ENCODE peak calls at places on chromosomes 5 and 9, in seven cellular contexts. U is heart left ventricle, C is heart right ventricle, Z is prostate gland, A is left ventricle myocardium inferior, S is hepatocyte, M is tibial artery. W is an unnamed sample.

GRCh38 chr9:138015021-138015829 is 137.6 kb downstream of the CACNA1B start:
- DNase-seq in U (no peak), M (peak; percentile 60), Z (no peak), C (no peak), A (no peak), S (no peak), W (no peak)

GRCh38 chr5:35009059-35009458 is 38.7 kb downstream of the AGXT2 start:
- DNase-seq in M (no peak), U (no peak), C (no peak), S (no peak), A (no peak), Z (no peak), W (no peak)

GRCh38 chr5:6502421-6502820 is 53.8 kb downstream of the UBE2QL1 start:
- DNase-seq in M (no peak), U (no peak), Z (no peak), A (no peak), C (no peak), S (no peak), W (no peak)

GRCh38 chr5:151477106-151477505 is 29.7 kb downstream of the SLC36A1 start:
- DNase-seq in M (no peak), C (no peak), U (no peak), Z (no peak), S (no peak), A (no peak), W (no peak)

GRCh38 chr5:17178316-17178715 is 39.1 kb upstream of the BASP1 start:
- DNase-seq in M (no peak), S (no peak), C (no peak), A (no peak), U (no peak), Z (no peak), W (no peak)

GRCh38 chr9:108860764-108861163 is 1.3 kb upstream of the ACTL7A start:
- DNase-seq in C (no peak), Z (no peak), U (no peak), M (no peak), A (no peak), S (no peak), W (no peak)

GRCh38 chr9:81632599-81632998 is 56.7 kb downstream of the TLE1 start:
- DNase-seq in A (no peak), C (no peak), S (no peak), Z (no peak), M (no peak), U (no peak), W (no peak)

GRCh38 chr9:25964239-25964638 is 286.0 kb upstream of the TUSC1 start:
- DNase-seq in U (no peak), A (no peak), S (peak; percentile 82), C (no peak), M (no peak), Z (peak; percentile 40), W (no peak)

GRCh38 chr5:124176692-124177091 is 569.7 kb downstream of the ZNF608 start:
- DNase-seq in A (peak; percentile 28), C (peak; percentile 36), U (peak; percentile 42), S (no peak), Z (no peak), M (peak; percentile 75), W (no peak)

GRCh38 chr5:67234671-67235176 is 38.1 kb upstream of the CD180 start:
- DNase-seq in S (no peak), U (no peak), M (no peak), A (peak; percentile 40), C (peak; percentile 73), Z (peak; percentile 42), W (no peak)

GRCh38 chr5:178389031-178389729 is 156.6 kb upstream of the PHYKPL start:
- DNase-seq in A (no peak), Z (no peak), U (no peak), M (no peak), C (no peak), S (no peak), W (no peak)

GRCh38 chr5:74476197-74477081 is 164.1 kb downstream of the ENC1 start:
- DNase-seq in C (no peak), M (no peak), S (no peak), Z (no peak), U (no peak), A (no peak), W (no peak)

GRCh38 chr9:88198346-88198807 is 60.1 kb upstream of the SPATA31C2 start:
- DNase-seq in A (no peak), M (no peak), U (no peak), C (no peak), Z (no peak), S (peak; percentile 29), W (no peak)

GRCh38 chr5:82534891-82535395 is 256.8 kb upstream of the RPS23 start:
- DNase-seq in Z (no peak), A (no peak), C (no peak), M (no peak), S (no peak), U (no peak), W (no peak)

GRCh38 chr5:26662806-26663360 is 375.5 kb downstream of the CDH9 start:
- DNase-seq in U (no peak), C (no peak), S (no peak), M (no peak), A (no peak), Z (no peak), W (no peak)

GRCh38 chr9:90815183-90815943 is 13.7 kb downstream of the SYK start:
- DNase-seq in M (no peak), C (no peak), A (no peak), Z (no peak), S (no peak), U (peak; percentile 52), W (no peak)

GRCh38 chr9:86407022-86407421 is 52.8 kb upstream of the TUT7 start:
- DNase-seq in S (peak; percentile 87), A (no peak), M (no peak), Z (peak; percentile 63), U (no peak), C (no peak), W (peak; percentile 21)

GRCh38 chr5:143063175-143063970 is 293.2 kb downstream of the ARHGAP26 start:
- DNase-seq in C (peak; percentile 77), S (peak; percentile 29), U (peak; percentile 82), M (peak; percentile 86), Z (peak; percentile 54), A (peak; percentile 76), W (no peak)

GRCh38 chr9:95528908-95529502 is 12.2 kb upstream of the PTCH1 start:
- DNase-seq in M (no peak), U (no peak), S (no peak), C (no peak), Z (no peak), A (no peak), W (no peak)

GRCh38 chr5:135236951-135237791 is 161.9 kb downstream of the MACROH2A1 start:
- DNase-seq in Z (no peak), M (peak; percentile 63), S (no peak), C (no peak), U (no peak), A (peak; percentile 27), W (peak; percentile 26)

DNA sequence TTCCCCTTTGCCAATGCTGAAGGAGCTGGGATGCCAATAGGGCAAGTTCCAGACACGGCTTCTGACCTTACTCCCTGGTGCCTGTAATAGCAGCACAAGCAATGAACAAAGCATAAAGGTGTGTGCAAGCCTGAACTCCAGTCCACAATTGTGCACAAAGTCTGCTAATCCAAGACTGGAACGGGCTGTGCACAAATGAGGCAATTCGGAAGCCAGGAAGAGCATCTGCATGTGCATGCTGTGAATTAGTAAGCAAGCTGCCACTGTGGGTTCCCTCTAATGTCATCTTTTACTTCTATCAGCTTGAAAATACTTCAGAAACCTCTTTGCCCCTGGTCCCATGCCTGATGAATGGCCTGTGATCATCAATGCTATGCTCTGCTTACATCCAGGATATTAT is 165.5 kb downstream of the KCTD16 start:
- DNase-seq in S (no peak), U (no peak), Z (no peak), M (no peak), C (no peak), A (no peak), W (no peak)
- H3K4me1 ChIP-seq in S (no peaks in the 10 kb centered on the region), U (no peaks in the 10 kb centered on the region), Z (no peaks in the 10 kb centered on the region), M (no peaks in the 10 kb centered on the region), C (no peaks in the 10 kb centered on the region), A (no peaks in the 10 kb centered on the region), W (no peaks in the 10 kb centered on the region)

GRCh38 chr5:1074226-1074625 is 37.6 kb downstream of the SLC12A7 start:
- DNase-seq in C (no peak), S (no peak), A (no peak), Z (no peak), U (no peak), M (no peak), W (no peak)

GRCh38 chr5:1075555-1075881 is 36.3 kb downstream of the SLC12A7 start:
- DNase-seq in A (no peak), C (no peak), U (no peak), S (no peak), M (no peak), Z (no peak), W (no peak)

GRCh38 chr5:1075931-1076330 is 35.9 kb downstream of the SLC12A7 start:
- DNase-seq in C (no peak), Z (no peak), A (no peak), M (no peak), U (no peak), S (no peak), W (no peak)

GRCh38 chr5:1074816-1075554 is 36.9 kb downstream of the SLC12A7 start:
- DNase-seq in C (no peak), S (no peak), U (no peak), M (no peak), Z (no peak), A (no peak), W (no peak)

DNA sequence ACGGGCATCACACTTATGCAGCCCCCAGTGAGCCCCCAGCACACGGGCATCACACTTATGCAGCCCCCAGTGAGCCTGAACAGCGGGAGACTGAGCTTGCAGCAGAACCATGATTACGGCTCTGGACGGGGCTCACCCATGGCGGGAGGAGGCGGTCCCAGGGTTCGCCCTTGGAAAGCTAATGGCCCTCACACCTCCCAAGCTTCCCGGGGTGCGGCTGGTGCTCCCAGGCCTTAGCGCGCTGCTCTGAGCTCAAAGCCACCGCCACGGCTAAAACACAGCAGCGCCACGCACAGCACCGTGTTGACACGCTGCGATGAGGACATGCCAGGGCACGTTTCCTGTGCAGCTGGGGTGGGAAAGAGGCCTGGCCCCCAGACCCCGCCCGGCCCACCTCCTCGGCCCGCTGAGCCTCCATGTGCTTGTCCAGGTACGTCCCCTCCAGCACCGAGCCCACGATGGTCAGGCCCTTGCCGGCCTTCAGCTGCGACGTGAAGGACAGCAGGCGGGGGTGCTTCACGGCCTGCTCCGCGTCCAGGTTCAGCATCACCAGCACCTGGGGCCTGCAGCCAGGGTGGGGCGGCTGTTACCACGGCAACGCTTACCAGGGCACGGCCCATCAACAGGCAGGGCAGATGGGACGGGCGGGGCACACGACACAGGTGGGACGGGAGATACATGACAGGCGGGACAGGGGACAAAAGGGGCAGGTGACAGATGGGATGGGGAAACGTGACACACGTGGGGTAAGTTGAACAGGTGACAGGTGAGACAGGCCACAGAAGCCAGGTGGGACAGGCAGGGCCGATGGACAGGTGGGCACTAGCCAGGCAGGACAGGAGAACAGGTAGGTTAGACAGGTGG is 38.4 kb downstream of the SLC12A7 start:
- DNase-seq in Z (no peak), U (no peak), S (no peak), M (no peak), C (no peak), A (no peak), W (no peak)
- H3K36me3 ChIP-seq in Z (peaks cover 4% of the 10 kb centered on the region), U (peaks cover 67% of the 10 kb centered on the region), S (no peaks in the 10 kb centered on the region), M (no peaks in the 10 kb centered on the region), C (peaks cover 37% of the 10 kb centered on the region), A (peaks cover 67% of the 10 kb centered on the region), W (peaks cover 1% of the 10 kb centered on the region)

GRCh38 chr9:104177003-104177611 is 83.0 kb downstream of the SMC2 start:
- DNase-seq in M (no peak), S (peak; percentile 25), C (no peak), Z (no peak), A (no peak), U (no peak), W (no peak)
- TF ChIP-seq CTCF in M (peak; percentile 19), S (peak; percentile 59), C (peak; percentile 28), Z (peak; percentile 34), A (peak; percentile 54), U (peak; percentile 39), W (peak; percentile 36)

GRCh38 chr5:91941590-91941989 is 558.5 kb upstream of the ARRDC3 start:
- DNase-seq in S (no peak), C (no peak), Z (no peak), U (no peak), M (no peak), A (no peak), W (no peak)
- H3K4me1 ChIP-seq in S (no peaks in the 10 kb centered on the region), C (no peaks in the 10 kb centered on the region), Z (no peaks in the 10 kb centered on the region), U (no peaks in the 10 kb centered on the region), M (no peaks in the 10 kb centered on the region), A (no peaks in the 10 kb centered on the region), W (no peaks in the 10 kb centered on the region)

W was measured in Caco-2.